ENCODE peak calls at places on chromosomes 3 and 15, in eight cellular contexts. C is effector CD4-positive, alpha-beta T cell; M is NCI-H774; V is NCI-H524; S is RWPE1; U is heart left ventricle; Z is ovary; T is renal cortical epithelial cell. D is an unnamed sample.

GRCh38 chr15:85458764-85459163 is 78.4 kb downstream of the AKAP13 start:
- DNase-seq in Z (no peak), U (no peak), V (no peak), S (peak), C (no peak), T (peak), M (no peak), D (no peak)

GRCh38 chr3:114542359-114542758 is 248.5 kb downstream of the TIGIT start:
- DNase-seq in S (no peak), Z (no peak), V (no peak), U (no peak), T (no peak), M (no peak), C (no peak), D (no peak)

GRCh38 chr3:98560911-98561310 is 29.1 kb downstream of the GPR15 start:
- DNase-seq in C (no peak), U (no peak), T (no peak), Z (no peak), M (no peak), V (no peak), S (no peak), D (no peak)

GRCh38 chr3:171871392-171872274 is 28.5 kb downstream of the TMEM212 start:
- DNase-seq in Z (no peak), M (no peak), T (peak), U (no peak), S (no peak), V (no peak), C (no peak), D (no peak)

GRCh38 chr3:149310796-149311534 is 22.5 kb downstream of the TM4SF18 start:
- DNase-seq in T (peak), U (no peak), S (no peak), M (no peak), C (no peak), Z (no peak), V (no peak), D (no peak)

GRCh38 chr3:194294888-194295214 is 56.3 kb downstream of the CPN2 start:
- DNase-seq in M (no peak), V (no peak), Z (no peak), C (no peak), U (no peak), S (no peak), T (peak), D (no peak)

GRCh38 chr15:90106522-90107117 is 4.4 kb upstream of the IDH2 start:
- DNase-seq in M (no peak), S (peak), T (peak), V (peak), C (no peak), U (peak), Z (no peak), D (no peak)

GRCh38 chr3:33115024-33115768 is 1.4 kb downstream of the CRTAP start:
- DNase-seq in Z (peak), M (no peak), U (peak), T (peak), C (no peak), V (no peak), S (peak), D (peak)

GRCh38 chr3:21256932-21257331 is 494.1 kb downstream of the ZNF385D start:
- DNase-seq in S (no peak), T (peak), Z (no peak), V (no peak), M (no peak), C (no peak), U (no peak), D (peak)

GRCh38 chr3:185342458-185343169 is 20.3 kb upstream of the MAP3K13 start:
- DNase-seq in C (no peak), S (no peak), V (no peak), U (no peak), Z (no peak), T (peak), M (no peak), D (no peak)

GRCh38 chr3:169524131-169524530 is 139.4 kb downstream of the MECOM start:
- DNase-seq in V (no peak), T (no peak), U (no peak), Z (no peak), M (no peak), S (no peak), C (no peak), D (no peak)

GRCh38 chr3:16512435-16513140 is 911 bp downstream of the RFTN1 start:
- DNase-seq in M (no peak), U (peak), V (no peak), S (peak), T (no peak), Z (peak), C (peak), D (no peak)

GRCh38 chr3:140845878-140846277 is 95.8 kb upstream of the SLC25A36 start:
- DNase-seq in C (no peak), U (no peak), V (no peak), S (no peak), Z (no peak), T (no peak), M (no peak), D (no peak)

GRCh38 chr15:101187820-101188516 is 63.9 kb downstream of the CHSY1 start:
- DNase-seq in T (peak), C (no peak), U (peak), S (no peak), V (no peak), M (no peak), Z (no peak), D (no peak)